ENCODE peak calls at places on chromosomes 2 and 18, in five cellular contexts. H is left lung, N is GM13977, R is fibroblast of lung, B is WERI-Rb-1. I is an unnamed sample.

GRCh38 chr2:218995972-218996644 is 2.9 kb upstream of the CRYBA2 start:
- DNase-seq in N (peak), H (peak), B (peak), R (peak), I (peak)

GRCh38 chr2:46362667-46363012 is 65.4 kb downstream of the EPAS1 start:
- DNase-seq in N (no peak), R (no peak), H (no peak), B (no peak), I (no peak)

GRCh38 chr2:27118525-27119329 is at the start of gene CGREF1:
- DNase-seq in B (peak), N (peak), H (peak), R (no peak), I (no peak)

GRCh38 chr2:240817496-240818292 is 2.3 kb downstream of the KIF1A start:
- DNase-seq in R (no peak), H (peak), B (no peak), N (no peak), I (no peak)

GRCh38 chr2:178328037-178328436 is 122.9 kb downstream of the PRKRA start:
- DNase-seq in R (peak), N (no peak), B (no peak), H (no peak), I (no peak)

GRCh38 chr18:59846814-59847490 is 52.8 kb upstream of the PMAIP1 start:
- DNase-seq in R (peak), B (no peak), H (no peak), N (peak), I (no peak)

GRCh38 chr2:1226766-1227165 is 186.5 kb upstream of the TPO start:
- DNase-seq in B (no peak), H (no peak), R (no peak), N (no peak), I (no peak)

GRCh38 chr2:100832885-100833284 is 12.9 kb downstream of the NPAS2 start:
- DNase-seq in N (no peak), H (no peak), R (peak), B (no peak), I (no peak)

GRCh38 chr2:217941886-217942728 is 60.7 kb downstream of the TNS1 start:
- DNase-seq in R (no peak), H (peak), B (no peak), N (no peak), I (no peak)

GRCh38 chr2:176189666-176190641 is 1.5 kb downstream of the HOXD1 start:
- DNase-seq in B (no peak), N (no peak), R (no peak), H (no peak), I (no peak)

GRCh38 chr18:48167901-48168300 is 237.4 kb upstream of the SMAD2 start:
- DNase-seq in H (no peak), R (no peak), N (no peak), B (no peak), I (no peak)

GRCh38 chr2:61536086-61536722 is 2.0 kb downstream of the XPO1 start:
- DNase-seq in H (no peak), B (peak), N (no peak), R (peak), I (no peak)

GRCh38 chr2:239268549-239268948 is 132.3 kb downstream of the HDAC4 start:
- DNase-seq in H (no peak), B (no peak), R (no peak), N (no peak), I (no peak)

GRCh38 chr2:176178807-176179271 is 9.6 kb upstream of the HOXD1 start:
- DNase-seq in R (no peak), H (no peak), N (no peak), B (no peak), I (no peak)

GRCh38 chr18:10133516-10133915 is 219.7 kb downstream of the VAPA start:
- DNase-seq in R (no peak), N (no peak), H (no peak), B (no peak), I (no peak)

GRCh38 chr2:33488178-33488690 is 11.8 kb downstream of the RASGRP3 start:
- DNase-seq in H (no peak), N (no peak), B (no peak), R (no peak), I (no peak)

GRCh38 chr2:83386559-83386958 is 1072.5 kb downstream of the SUCLG1 start:
- DNase-seq in B (no peak), N (no peak), R (no peak), H (no peak), I (no peak)

GRCh38 chr2:227472265-227473018 is 486 bp downstream of the AGFG1 start:
- DNase-seq in B (peak), H (peak), R (no peak), N (peak), I (no peak)

GRCh38 chr2:127479219-127479825 is 47.0 kb downstream of the IWS1 start:
- DNase-seq in B (no peak), R (peak), N (peak), H (no peak), I (no peak)

GRCh38 chr2:236166781-236167296 is 1.3 kb downstream of the GBX2 start:
- DNase-seq in N (peak), R (no peak), H (no peak), B (no peak), I (no peak)

GRCh38 chr2:55592130-55592529 is 25.3 kb downstream of the PPP4R3B start:
- DNase-seq in R (no peak), B (no peak), N (no peak), H (no peak), I (no peak)

GRCh38 chr2:237573721-237574415 is 7.5 kb downstream of the PRLH start:
- DNase-seq in H (no peak), R (no peak), B (no peak), N (no peak), I (no peak)

GRCh38 chr2:43251171-43251731 is 24.8 kb upstream of the ZFP36L2 start:
- DNase-seq in B (no peak), H (no peak), R (peak), N (no peak), I (no peak)

GRCh38 chr2:127394464-127394863 is 6.7 kb upstream of the MAP3K2 start:
- DNase-seq in B (no peak), N (no peak), H (no peak), R (no peak), I (no peak)

GRCh38 chr2:183248866-183249567 is 124.8 kb downstream of the NUP35 start:
- DNase-seq in H (no peak), R (peak), B (no peak), N (peak), I (no peak)

GRCh38 chr18:7458873-7459272 is 108.2 kb upstream of the PTPRM start:
- DNase-seq in H (no peak), B (no peak), R (no peak), N (no peak), I (no peak)

GRCh38 chr2:236742936-236743622 is 173.5 kb downstream of the ACKR3 start:
- DNase-seq in B (no peak), H (no peak), R (no peak), N (no peak), I (no peak)

GRCh38 chr2:241272298-241272721 is 43.2 kb downstream of the HDLBP start:
- DNase-seq in H (peak), B (peak), R (peak), N (peak), I (peak)

GRCh38 chr2:229342376-229342775 is 71.3 kb upstream of the PID1 start:
- DNase-seq in B (peak), R (peak), N (no peak), H (peak), I (no peak)

GRCh38 chr2:964567-964966 is 13.9 kb downstream of the SNTG2 start:
- DNase-seq in B (no peak), R (no peak), H (peak), N (no peak), I (no peak)

GRCh38 chr2:216189410-216189809 is 80.3 kb downstream of the XRCC5 start:
- DNase-seq in B (no peak), R (no peak), H (no peak), N (no peak), I (no peak)

GRCh38 chr2:212968284-212969081 is 182.9 kb downstream of the IKZF2 start:
- DNase-seq in R (no peak), B (no peak), H (no peak), N (no peak), I (no peak)

GRCh38 chr2:173076557-173077345 is 1.1 kb downstream of the MAP3K20 start:
- DNase-seq in B (peak), H (peak), N (peak), R (peak), I (peak)

GRCh38 chr2:201171259-201171814 is 11.6 kb upstream of the CASP10 start:
- DNase-seq in N (no peak), B (no peak), R (no peak), H (no peak), I (no peak)

GRCh38 chr2:222861411-222862067 is 703 bp downstream of the ACSL3 start:
- DNase-seq in B (peak), N (peak), R (no peak), H (peak), I (no peak)

GRCh38 chr2:205585451-205586045 is 96.8 kb upstream of the NRP2 start:
- DNase-seq in B (no peak), H (no peak), N (no peak), R (no peak), I (no peak)

GRCh38 chr2:26711457-26712155 is 19.1 kb downstream of the KCNK3 start:
- DNase-seq in N (no peak), B (no peak), H (no peak), R (no peak), I (no peak)

DNA sequence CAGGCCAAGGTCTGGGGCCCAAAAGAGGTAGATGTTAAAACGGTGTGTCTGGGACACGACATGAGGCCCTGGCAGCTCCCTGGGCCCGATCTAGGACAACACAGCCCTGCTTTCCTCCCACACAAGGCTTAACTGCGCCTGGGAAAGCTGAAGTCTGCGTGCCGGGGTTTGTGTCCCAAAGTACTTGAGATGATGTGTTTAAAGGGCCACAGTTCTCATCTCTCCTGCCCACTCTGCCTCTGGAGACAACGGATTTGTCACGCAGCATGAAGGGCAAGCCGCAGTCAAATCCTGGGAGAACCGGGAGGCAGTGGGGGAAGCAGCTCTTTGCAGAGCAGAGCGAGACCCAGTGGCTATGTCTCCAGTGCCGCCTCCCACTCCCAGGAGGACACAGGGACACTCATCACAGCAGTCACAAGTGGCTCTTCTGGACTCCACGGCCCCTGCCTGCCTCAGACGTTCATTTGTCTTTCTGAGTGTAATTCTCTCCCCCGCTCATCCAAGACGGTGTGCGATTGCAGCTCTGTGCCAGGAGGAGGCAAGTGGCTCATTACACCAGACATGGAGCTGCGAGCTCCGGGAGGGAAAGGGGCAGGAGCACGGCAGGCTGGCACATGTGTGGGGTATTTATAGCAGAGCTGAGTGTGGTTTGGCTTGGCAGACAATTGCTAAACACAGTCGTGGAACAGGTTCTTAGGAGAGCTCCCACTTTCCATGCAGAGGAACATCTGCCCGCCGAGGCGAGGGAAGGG is 57.7 kb upstream of the SEMA4C start:
- DNase-seq in H (peak), B (peak), N (no peak), R (no peak), I (no peak)
- TF ChIP-seq CTCF in H (no peak), B (peak), N (no peak), R (no peak), I (no peak)

DNA sequence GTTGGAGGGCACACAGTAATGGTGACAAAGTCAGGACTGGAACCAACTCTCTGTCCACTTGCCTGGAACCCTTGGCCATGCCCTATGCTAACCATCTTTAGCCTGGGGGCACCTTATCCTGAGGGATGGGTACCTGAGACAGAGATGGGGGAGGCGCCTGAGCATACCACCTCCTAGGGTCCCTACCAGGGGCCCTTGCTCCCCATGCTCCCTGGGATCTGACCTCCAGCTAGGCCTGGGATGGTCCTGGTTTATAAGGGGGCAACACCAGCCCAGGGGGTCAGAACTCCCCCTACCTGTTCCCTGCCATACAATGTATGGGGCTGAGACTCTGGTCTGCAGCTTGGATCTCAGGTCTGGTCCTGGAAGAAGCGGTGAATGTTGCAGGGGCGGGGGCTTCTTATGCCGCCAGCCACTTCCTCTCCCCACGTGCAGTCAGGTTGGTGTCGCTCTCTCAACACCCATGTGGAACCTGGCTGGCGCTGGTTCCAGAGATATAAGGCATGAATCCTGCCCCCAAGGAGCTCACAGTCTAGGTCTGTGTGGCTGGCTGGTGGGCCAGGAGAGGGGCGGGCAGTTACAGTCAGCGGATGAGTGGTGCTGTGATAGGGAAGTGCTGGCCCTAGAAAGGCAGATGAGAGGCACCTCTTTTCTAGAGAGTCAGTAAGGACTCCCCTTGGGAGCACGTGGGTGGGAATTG is 3.8 kb upstream of the TOGARAM2 start:
- DNase-seq in N (no peak), H (no peak), B (no peak), R (no peak), I (no peak)
- TF ChIP-seq CTCF in N (no peak), H (no peak), B (no peak), R (no peak), I (no peak)

GRCh38 chr2:8303322-8303832 is 378.5 kb upstream of the ID2 start:
- DNase-seq in N (peak), B (no peak), H (peak), R (peak), I (no peak)
- TF ChIP-seq CTCF in N (no peak), B (no peak), H (peak), R (no peak), I (no peak)

GRCh38 chr2:4354678-4355077 is 651.3 kb downstream of the DCDC2C start:
- DNase-seq in B (peak), N (no peak), H (peak), R (no peak), I (no peak)
- TF ChIP-seq CTCF in B (peak), N (peak), H (no peak), R (no peak), I (peak)

GRCh38 chr2:23563673-23564617 is 179.0 kb downstream of the KLHL29 start:
- DNase-seq in N (no peak), H (no peak), B (no peak), R (peak), I (no peak)
- TF ChIP-seq CTCF in N (no peak), H (no peak), B (no peak), R (no peak), I (no peak)

GRCh38 chr2:48605482-48606175 is 12.0 kb upstream of the GTF2A1L start:
- DNase-seq in H (no peak), N (no peak), R (no peak), B (no peak), I (no peak)

GRCh38 chr2:48600917-48601316 is 16.7 kb upstream of the GTF2A1L start:
- DNase-seq in N (no peak), R (peak), B (no peak), H (no peak), I (no peak)

GRCh38 chr2:48600204-48600813 is 17.3 kb upstream of the GTF2A1L start:
- DNase-seq in H (no peak), N (no peak), R (peak), B (no peak), I (no peak)

GRCh38 chr2:48601349-48601748 is 16.3 kb upstream of the GTF2A1L start:
- DNase-seq in B (peak), H (no peak), R (peak), N (no peak), I (no peak)
- TF ChIP-seq CTCF in B (peak), H (no peak), R (peak), N (peak), I (no peak)

I was measured in mesothelial cell of epicardium.